ENCODE peak calls at places on chromosome X, in five cellular contexts. J is SJSA1, G is pancreas, B is IMR-90, L is lower lobe of right lung. T is an unnamed sample. For H3K36me3, the result is how much of the 10 kb centered on the place peaks cover.

GRCh38 chrX:129636175-129636681 is 18.5 kb downstream of the APLN start:
- DNase-seq in J (no peak), G (no peak), B (no peak), L (no peak), T (peak)

GRCh38 chrX:103688949-103689348 is 2.5 kb upstream of the MORF4L2 start:
- DNase-seq in G (no peak), L (no peak), B (peak), J (peak), T (no peak)

GRCh38 chrX:147735364-147735763 is 176.4 kb upstream of the FMR1 start:
- DNase-seq in L (no peak), G (no peak), B (no peak), J (no peak), T (no peak)

GRCh38 chrX:87392369-87392768 is 125.2 kb upstream of the KLHL4 start:
- DNase-seq in G (no peak), B (no peak), L (no peak), J (no peak), T (no peak)

GRCh38 chrX:80423744-80424143 is 3.5 kb downstream of the TENT5D start:
- DNase-seq in G (no peak), L (no peak), B (no peak), J (no peak), T (no peak)

GRCh38 chrX:150482537-150483217 is 85.7 kb upstream of the MTM1 start:
- DNase-seq in B (peak), L (no peak), G (no peak), J (peak), T (no peak)

GRCh38 chrX:10769165-10769564 is 148.8 kb upstream of the MID1 start:
- DNase-seq in B (peak), G (no peak), L (no peak), J (peak), T (no peak)

GRCh38 chrX:39904816-39905474 is 192.8 kb downstream of the BCOR start:
- DNase-seq in B (no peak), J (no peak), G (no peak), L (no peak), T (no peak)

GRCh38 chrX:108447303-108447702 is 7.7 kb downstream of the COL4A5 start:
- DNase-seq in B (peak), G (no peak), J (no peak), L (no peak), T (no peak)

GRCh38 chrX:38111196-38111595 is 104.8 kb downstream of the SYTL5 start:
- DNase-seq in J (no peak), B (no peak), G (no peak), L (no peak), T (no peak)

GRCh38 chrX:32745323-32745722 is 466.0 kb downstream of the DMD start:
- DNase-seq in B (no peak), L (no peak), G (no peak), J (no peak), T (no peak)

GRCh38 chrX:108224727-108225455 is 133.3 kb downstream of the ATG4A start:
- DNase-seq in G (no peak), B (peak), L (no peak), J (peak), T (no peak)

GRCh38 chrX:39418936-39419659 is 617.8 kb downstream of the MID1IP1 start:
- DNase-seq in B (no peak), G (no peak), L (no peak), J (no peak), T (no peak)

GRCh38 chrX:72367524-72367923 is 61.8 kb upstream of the CITED1 start:
- DNase-seq in B (no peak), L (no peak), J (no peak), G (no peak), T (no peak)

GRCh38 chrX:7294483-7294882 is 146.5 kb upstream of the PUDP start:
- DNase-seq in G (no peak), B (peak), J (no peak), L (no peak), T (no peak)

GRCh38 chrX:41100819-41101218 is 15.6 kb downstream of the USP9X start:
- DNase-seq in J (no peak), B (no peak), L (no peak), G (no peak), T (no peak)

GRCh38 chrX:79366888-79367749 is at the start of gene ITM2A:
- DNase-seq in J (no peak), L (peak), B (no peak), G (peak), T (peak)

GRCh38 chrX:47562615-47563243 is 1.7 kb downstream of the ARAF start:
- DNase-seq in G (no peak), J (no peak), B (no peak), L (no peak), T (no peak)

GRCh38 chrX:8879750-8880149 is 78.6 kb upstream of the FAM9A start:
- DNase-seq in G (peak), J (no peak), L (peak), B (peak), T (peak)

GRCh38 chrX:40173662-40174593 is 76.2 kb upstream of the BCOR start:
- DNase-seq in L (peak), G (no peak), J (peak), B (no peak), T (peak)

GRCh38 chrX:37684426-37684825 is 1.2 kb upstream of the XK start:
- DNase-seq in L (no peak), B (no peak), J (peak), G (no peak), T (no peak)

GRCh38 chrX:110056419-110056818 is 53.5 kb downstream of the TMEM164 start:
- DNase-seq in J (no peak), L (no peak), G (no peak), B (no peak), T (no peak)

GRCh38 chrX:53580742-53581504 is 105.6 kb downstream of the HUWE1 start:
- DNase-seq in L (no peak), B (no peak), J (no peak), G (no peak), T (no peak)

GRCh38 chrX:11427082-11428033 is 134.1 kb downstream of the AMELX start:
- DNase-seq in J (no peak), B (no peak), L (peak), G (peak), T (peak)

GRCh38 chrX:69229436-69229835 is 64.2 kb upstream of the PJA1 start:
- DNase-seq in L (no peak), B (peak), G (no peak), J (no peak), T (no peak)

GRCh38 chrX:41828821-41829220 is 94.5 kb downstream of the CASK start:
- DNase-seq in L (no peak), B (peak), J (no peak), G (no peak), T (no peak)

GRCh38 chrX:39895228-39896110 is 202.3 kb downstream of the BCOR start:
- DNase-seq in G (no peak), L (no peak), J (peak), B (no peak), T (peak)

GRCh38 chrX:70479197-70479969 is 34.7 kb downstream of the DLG3 start:
- DNase-seq in L (no peak), J (peak), B (peak), G (no peak), T (no peak)

GRCh38 chrX:43655961-43656494 is at the start of gene MAOA:
- DNase-seq in B (no peak), J (peak), G (peak), L (peak), T (peak)

GRCh38 chrX:143894938-143895337 is 11.1 kb downstream of the UBE2NL start:
- DNase-seq in G (no peak), J (no peak), B (no peak), L (no peak), T (no peak)

GRCh38 chrX:71095971-71096701 is 485 bp downstream of the FOXO4 start:
- DNase-seq in L (no peak), B (peak), G (peak), J (no peak), T (peak)

GRCh38 chrX:30735839-30736238 is 82.6 kb downstream of the GK start:
- DNase-seq in J (peak), G (peak), L (peak), B (peak), T (peak)

DNA sequence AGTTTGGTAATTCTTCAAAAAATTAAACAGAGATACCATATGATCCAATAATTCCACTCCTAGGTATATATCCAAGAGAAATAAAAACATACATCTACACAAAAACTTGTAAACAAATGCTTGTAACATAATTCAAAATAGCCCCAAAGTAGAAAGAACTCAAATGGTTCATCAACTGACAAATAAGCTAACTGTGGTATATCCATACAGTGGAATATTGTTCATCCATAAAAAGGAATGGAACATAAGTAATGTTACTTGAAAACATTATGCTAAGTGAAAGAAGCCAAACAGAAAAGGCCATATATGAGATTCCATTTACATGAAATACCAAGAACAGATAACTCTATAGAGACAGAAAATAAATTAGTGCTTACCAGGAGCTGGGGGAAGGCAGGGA is 13.4 kb downstream of the RBBP7 start:
- DNase-seq in G (no peak), J (no peak), B (no peak), L (no peak), T (no peak)
- H3K36me3 ChIP-seq in G (under half), J (half or more), B (under half), L (half or more), T (under half)

GRCh38 chrX:57294961-57295360 is 8.5 kb downstream of the FAAH2 start:
- DNase-seq in L (no peak), J (no peak), G (no peak), B (no peak), T (no peak)

GRCh38 chrX:57286507-57287251 is at the start of gene FAAH2:
- DNase-seq in B (no peak), J (no peak), L (peak), G (peak), T (peak)

GRCh38 chrX:57285001-57285400 is 1.5 kb upstream of the FAAH2 start:
- DNase-seq in B (no peak), L (no peak), G (no peak), J (no peak), T (no peak)

DNA sequence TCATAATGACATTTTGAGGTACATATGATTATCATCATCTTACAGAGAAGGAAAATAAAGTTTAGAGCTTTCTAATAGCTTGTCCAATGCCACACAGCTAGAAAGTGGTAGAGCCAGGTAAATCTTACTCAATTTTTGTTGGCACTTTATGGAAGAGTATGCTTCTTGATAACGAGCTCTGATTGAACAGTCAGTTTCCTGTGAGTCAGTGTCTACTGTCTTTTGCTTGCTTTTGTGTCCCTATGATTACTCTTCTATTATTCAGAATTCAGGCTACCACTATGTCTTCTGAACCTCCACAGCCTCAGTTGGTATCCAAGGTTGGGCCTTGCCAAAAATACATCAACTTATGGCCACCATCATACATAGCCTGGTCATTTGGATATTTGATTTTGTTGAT is 2.6 kb downstream of the FAAH2 start:
- DNase-seq in B (no peak), L (no peak), J (no peak), G (no peak), T (no peak)
- H3K27ac ChIP-seq in B (no peak), L (no peak), J (no peak), G (no peak), T (no peak)

GRCh38 chrX:49064735-49065134 is 5.9 kb downstream of the CCDC120 start:
- DNase-seq in B (no peak), J (no peak), L (no peak), G (no peak), T (no peak)
- H3K36me3 ChIP-seq in B (under half), J (under half), L (under half), G (under half), T (under half)

DNA sequence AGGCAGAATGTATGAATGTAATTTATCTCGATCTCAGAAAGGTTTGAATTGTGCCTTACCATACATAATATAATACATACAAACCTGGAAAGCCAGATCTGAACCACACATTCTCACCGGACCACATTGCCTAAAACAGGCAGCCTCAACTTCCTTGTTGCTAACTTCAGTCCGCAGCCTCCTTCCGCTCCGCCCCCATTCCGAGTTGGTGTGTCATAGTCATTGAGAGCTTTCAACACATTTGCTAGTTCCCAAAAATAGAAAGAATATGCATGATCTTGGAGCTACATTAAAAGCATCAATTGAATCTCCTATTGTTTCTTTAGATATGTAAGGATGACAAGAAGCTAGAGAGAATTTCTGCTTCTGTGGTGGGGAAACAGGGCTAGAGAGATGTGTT is 127.2 kb downstream of the ARHGEF9 start:
- DNase-seq in J (peak), G (no peak), B (peak), L (peak), T (no peak)
- H3K27ac ChIP-seq in J (peak), G (no peak), B (no peak), L (no peak), T (no peak)

GRCh38 chrX:100829730-100830129 is 9.5 kb downstream of the CSTF2 start:
- DNase-seq in L (no peak), G (no peak), B (peak), J (no peak), T (no peak)
- H3K36me3 ChIP-seq in L (half or more), G (under half), B (under half), J (under half), T (under half)

GRCh38 chrX:139204576-139204902 is 326.0 kb upstream of the F9 start:
- DNase-seq in B (no peak), J (peak), G (no peak), L (peak), T (no peak)
- H3K27ac ChIP-seq in B (no peak), J (peak), G (no peak), L (no peak), T (no peak)

DNA sequence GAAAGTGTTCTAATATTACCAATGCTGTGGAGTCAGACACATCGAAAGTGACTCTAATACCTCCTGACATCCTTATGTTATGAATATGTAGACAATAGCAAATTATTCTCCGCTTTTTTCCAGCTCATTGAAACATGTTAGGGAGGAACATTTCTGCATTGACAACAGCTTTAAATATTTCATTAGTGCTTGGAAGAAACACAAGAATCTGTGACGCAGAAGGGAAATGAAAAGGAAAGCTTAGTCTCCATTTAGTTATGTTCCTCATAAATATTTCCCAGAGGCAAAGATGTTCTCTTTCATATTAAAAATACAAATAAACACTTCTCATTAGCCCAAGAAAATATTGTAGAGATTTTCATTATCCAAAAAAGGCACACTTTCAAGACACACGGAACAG is 55.7 kb upstream of the CD99 start:
- DNase-seq in B (no peak), G (no peak), L (no peak), J (no peak), T (no peak)
- H3K36me3 ChIP-seq in B (under half), G (under half), L (under half), J (under half), T (under half)

T was measured in colonic mucosa.